ENCODE peak calls at places on chromosomes 2 and 18, in eight cellular contexts. V is PC-9, Q is right lobe of liver, P is K562, K is heart left ventricle, R is lower lobe of right lung, W is lung, M is fibroblast of lung. I is an unnamed sample. For H3K9me3, the result is how much of the 10 kb centered on the place peaks cover.

GRCh38 chr2:197877038-197877437 is 72.6 kb downstream of the PLCL1 start:
- DNase-seq in V (no peak), Q (no peak), P (no peak), K (no peak), R (no peak), W (no peak), M (peak), I (no peak)

GRCh38 chr2:238970553-238971081 is 122.7 kb downstream of the TWIST2 start:
- DNase-seq in V (no peak), Q (peak), P (peak), K (no peak), R (peak), W (peak), M (peak), I (peak)

GRCh38 chr18:13587937-13588336 is 138.4 kb downstream of the FAM210A start:
- DNase-seq in V (no peak), Q (no peak), P (no peak), K (no peak), R (no peak), W (no peak), M (no peak), I (no peak)

GRCh38 chr2:178163395-178163794 is 30.9 kb upstream of the OSBPL6 start:
- DNase-seq in V (no peak), Q (no peak), P (no peak), K (no peak), R (no peak), W (no peak), M (no peak), I (no peak)

GRCh38 chr2:205764502-205764815 is 82.2 kb downstream of the NRP2 start:
- DNase-seq in V (no peak), Q (no peak), P (no peak), K (no peak), R (no peak), W (no peak), M (no peak), I (no peak)

GRCh38 chr2:206127656-206128055 is 31.6 kb downstream of the NDUFS1 start:
- DNase-seq in V (no peak), Q (no peak), P (no peak), K (no peak), R (no peak), W (no peak), M (no peak), I (no peak)

GRCh38 chr2:3076848-3077735 is 300.5 kb downstream of the EIPR1 start:
- DNase-seq in V (no peak), Q (no peak), P (no peak), K (no peak), R (no peak), W (no peak), M (no peak), I (no peak)

GRCh38 chr2:191675807-191676667 is 1.9 kb upstream of the NABP1 start:
- DNase-seq in V (no peak), Q (peak), P (peak), K (peak), R (peak), W (no peak), M (no peak), I (no peak)

GRCh38 chr2:74544634-74545033 is 9.1 kb downstream of the LOXL3 start:
- DNase-seq in V (no peak), Q (no peak), P (peak), K (no peak), R (no peak), W (no peak), M (no peak), I (no peak)

GRCh38 chr2:221649045-221649444 is 76.9 kb upstream of the EPHA4 start:
- DNase-seq in V (no peak), Q (no peak), P (no peak), K (peak), R (no peak), W (no peak), M (peak), I (no peak)

GRCh38 chr2:198641161-198641560 is 816.6 kb downstream of the SATB2 start:
- DNase-seq in V (no peak), Q (no peak), P (no peak), K (no peak), R (no peak), W (no peak), M (no peak), I (no peak)

GRCh38 chr2:231052494-231053451 is 3.9 kb upstream of the PSMD1 start:
- DNase-seq in V (peak), Q (peak), P (peak), K (peak), R (peak), W (peak), M (peak), I (peak)

GRCh38 chr2:69033427-69034095 is 20.6 kb downstream of the ANTXR1 start:
- DNase-seq in V (no peak), Q (no peak), P (no peak), K (no peak), R (no peak), W (no peak), M (peak), I (no peak)
- TF ChIP-seq CTCF in V (no peak), Q (no peak), P (no peak), K (no peak), R (no peak), W (no peak), M (no peak), I (no peak)

DNA sequence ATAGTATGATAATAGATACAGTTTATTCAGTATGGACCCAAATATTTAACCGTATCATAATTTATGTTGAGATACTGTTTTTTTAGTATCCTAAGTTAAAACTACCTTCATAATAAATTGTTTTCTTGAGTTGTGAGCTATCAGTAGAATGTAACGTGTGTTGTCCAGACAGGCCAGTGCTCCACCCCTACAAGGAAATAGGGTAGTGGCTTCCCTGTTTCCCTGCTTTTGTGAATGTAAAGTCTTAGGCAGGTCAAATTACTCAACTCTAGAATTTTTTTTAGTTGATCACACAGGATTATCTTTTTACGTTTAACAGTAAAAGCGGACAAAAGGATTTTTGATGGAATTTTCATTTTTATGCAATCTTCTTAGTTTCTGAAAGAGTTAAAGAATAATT is 38.1 kb downstream of the GPD2 start:
- DNase-seq in V (no peak), Q (no peak), P (no peak), K (no peak), R (no peak), W (no peak), M (no peak), I (no peak)
- H3K4me3 ChIP-seq in V (no peak), Q (no peak), P (no peak), K (no peak), R (no peak), W (no peak), M (no peak), I (no peak)

GRCh38 chr2:95149397-95149984 is 10.2 kb downstream of the ZNF514 start:
- DNase-seq in V (no peak), Q (no peak), P (no peak), K (no peak), R (no peak), W (no peak), M (peak), I (no peak)
- H3K9me3 ChIP-seq in V (half or more), Q (under half), P (under half), K (under half), R (half or more), W (under half), M (under half), I (half or more)

DNA sequence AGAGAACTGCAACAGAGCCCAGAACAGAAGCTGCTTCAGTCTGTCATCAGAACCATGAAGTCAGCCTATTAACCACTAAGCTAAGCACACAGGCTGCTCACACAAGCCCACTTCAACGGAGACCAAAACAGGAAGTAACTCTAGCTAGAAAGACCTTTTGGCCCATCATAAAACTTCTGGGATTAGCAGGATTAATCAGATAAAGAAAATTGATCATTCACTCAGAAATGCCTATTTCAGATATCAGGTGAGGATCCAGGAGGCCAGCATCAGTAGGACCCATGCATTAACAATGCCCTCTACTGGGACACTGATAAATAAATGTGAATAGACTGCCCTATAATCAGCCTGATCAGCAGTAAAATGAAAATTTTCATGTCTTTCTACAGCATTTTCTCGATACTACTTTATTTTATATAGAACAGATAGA is 101.4 kb downstream of the WDPCP start:
- DNase-seq in V (no peak), Q (no peak), P (no peak), K (no peak), R (no peak), W (no peak), M (no peak), I (peak)
- TF ChIP-seq CTCF in V (no peak), Q (no peak), P (no peak), K (no peak), R (no peak), W (no peak), M (no peak), I (peak)

GRCh38 chr2:196169521-196169920 is 1.9 kb downstream of the STK17B start:
- DNase-seq in V (no peak), Q (no peak), P (no peak), K (no peak), R (no peak), W (no peak), M (no peak), I (no peak)
- H3K4me3 ChIP-seq in V (peak), Q (peak), P (peak), K (peak), R (peak), W (no peak), M (peak), I (peak)

GRCh38 chr2:186256540-186256939 is 229.5 kb upstream of the ZC3H15 start:
- DNase-seq in V (no peak), Q (no peak), P (no peak), K (no peak), R (no peak), W (no peak), M (peak), I (peak)

GRCh38 chr2:186254759-186255158 is 231.3 kb upstream of the ZC3H15 start:
- DNase-seq in V (no peak), Q (no peak), P (no peak), K (no peak), R (no peak), W (no peak), M (no peak), I (no peak)

DNA sequence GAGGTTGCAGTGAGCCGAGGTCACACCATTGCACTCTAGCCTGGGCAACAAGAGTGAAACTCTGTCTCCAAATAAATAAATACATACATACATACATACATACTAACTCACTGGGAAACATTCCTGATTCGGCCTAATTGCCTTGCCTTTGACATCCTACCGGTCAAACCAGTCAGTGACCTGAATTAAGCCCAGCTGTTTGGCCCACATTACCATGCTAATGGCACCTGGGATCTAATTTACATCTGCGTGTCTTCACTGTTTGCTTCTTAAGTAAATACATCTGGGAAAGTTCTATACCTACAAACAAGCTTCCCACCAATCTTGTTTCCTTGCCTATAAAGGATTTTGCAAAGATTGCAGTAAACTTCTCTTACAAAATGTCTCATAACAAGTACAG is 230.2 kb upstream of the ZC3H15 start:
- DNase-seq in V (no peak), Q (no peak), P (no peak), K (no peak), R (no peak), W (no peak), M (no peak), I (no peak)
- H3K9me3 ChIP-seq in V (under half), Q (under half), P (under half), K (under half), R (under half), W (under half), M (under half), I (under half)

I was measured in Caco-2.